ENCODE peak calls at places on chromosomes 7 and 10, in seven cellular contexts. One of them, this sample, is unnamed.

GRCh38 chr10:3668276-3668960 is 116.6 kb downstream of the KLF6 start:
- DNase-seq in mesenchymal stem cell: peak
- DNase-seq in IMR-90: peak
- DNase-seq in H1: peak
- DNase-seq in neuronal stem cell: no peak
- DNase-seq in H9: peak
- DNase-seq in trophoblast cell: peak
- DNase-seq in this sample: peak

GRCh38 chr10:103637855-103638561 is 144.5 kb downstream of the NEURL1 start:
- DNase-seq in mesenchymal stem cell: no peak
- DNase-seq in IMR-90: peak
- DNase-seq in H1: no peak
- DNase-seq in neuronal stem cell: no peak
- DNase-seq in H9: no peak
- DNase-seq in trophoblast cell: peak
- DNase-seq in this sample: no peak

GRCh38 chr10:91987397-91988037 is 63.9 kb downstream of the BTAF1 start:
- DNase-seq in mesenchymal stem cell: peak
- DNase-seq in IMR-90: no peak
- DNase-seq in H1: no peak
- DNase-seq in neuronal stem cell: no peak
- DNase-seq in H9: no peak
- DNase-seq in trophoblast cell: no peak
- DNase-seq in this sample: no peak

GRCh38 chr7:77745746-77746145 is 49.5 kb downstream of the RSBN1L start:
- DNase-seq in mesenchymal stem cell: no peak
- DNase-seq in IMR-90: no peak
- DNase-seq in H1: no peak
- DNase-seq in neuronal stem cell: no peak
- DNase-seq in H9: no peak
- DNase-seq in trophoblast cell: no peak
- DNase-seq in this sample: no peak

GRCh38 chr7:104664648-104665047 is 336.2 kb downstream of the LHFPL3 start:
- DNase-seq in mesenchymal stem cell: no peak
- DNase-seq in IMR-90: no peak
- DNase-seq in H1: no peak
- DNase-seq in neuronal stem cell: no peak
- DNase-seq in H9: no peak
- DNase-seq in trophoblast cell: no peak
- DNase-seq in this sample: peak

GRCh38 chr10:100109670-100110069 is 28.0 kb upstream of the CPN1 start:
- DNase-seq in mesenchymal stem cell: no peak
- DNase-seq in IMR-90: no peak
- DNase-seq in H1: no peak
- DNase-seq in neuronal stem cell: no peak
- DNase-seq in H9: peak
- DNase-seq in trophoblast cell: no peak
- DNase-seq in this sample: peak

GRCh38 chr10:106401161-106401560 is 763.3 kb downstream of the SORCS1 start:
- DNase-seq in mesenchymal stem cell: no peak
- DNase-seq in IMR-90: peak
- DNase-seq in H1: no peak
- DNase-seq in neuronal stem cell: no peak
- DNase-seq in H9: no peak
- DNase-seq in trophoblast cell: no peak
- DNase-seq in this sample: peak

GRCh38 chr7:131454538-131454937 is 101.9 kb downstream of the PODXL start:
- DNase-seq in mesenchymal stem cell: no peak
- DNase-seq in IMR-90: no peak
- DNase-seq in H1: no peak
- DNase-seq in neuronal stem cell: no peak
- DNase-seq in H9: no peak
- DNase-seq in trophoblast cell: no peak
- DNase-seq in this sample: no peak

GRCh38 chr7:47520408-47520807 is 61.5 kb downstream of the TNS3 start:
- DNase-seq in mesenchymal stem cell: peak
- DNase-seq in IMR-90: peak
- DNase-seq in H1: no peak
- DNase-seq in neuronal stem cell: no peak
- DNase-seq in H9: no peak
- DNase-seq in trophoblast cell: no peak
- DNase-seq in this sample: no peak

GRCh38 chr10:46236941-46237681 is 49.7 kb upstream of the ANTXRL start:
- DNase-seq in mesenchymal stem cell: no peak
- DNase-seq in IMR-90: no peak
- DNase-seq in H1: no peak
- DNase-seq in neuronal stem cell: no peak
- DNase-seq in H9: no peak
- DNase-seq in trophoblast cell: no peak
- DNase-seq in this sample: no peak

GRCh38 chr10:132715791-132716680 is 69.9 kb downstream of the NKX6-2 start:
- DNase-seq in mesenchymal stem cell: no peak
- DNase-seq in IMR-90: no peak
- DNase-seq in H1: no peak
- DNase-seq in neuronal stem cell: no peak
- DNase-seq in H9: no peak
- DNase-seq in trophoblast cell: no peak
- DNase-seq in this sample: no peak

GRCh38 chr10:117587036-117587435 is 44.5 kb downstream of the EMX2 start:
- DNase-seq in mesenchymal stem cell: no peak
- DNase-seq in IMR-90: no peak
- DNase-seq in H1: no peak
- DNase-seq in neuronal stem cell: no peak
- DNase-seq in H9: no peak
- DNase-seq in trophoblast cell: peak
- DNase-seq in this sample: no peak

GRCh38 chr7:158035343-158035742 is 552.3 kb downstream of the PTPRN2 start:
- DNase-seq in mesenchymal stem cell: no peak
- DNase-seq in IMR-90: no peak
- DNase-seq in H1: no peak
- DNase-seq in neuronal stem cell: no peak
- DNase-seq in H9: no peak
- DNase-seq in trophoblast cell: no peak
- DNase-seq in this sample: no peak
- H2BK5ac ChIP-seq in mesenchymal stem cell: no peak
- H2BK5ac ChIP-seq in IMR-90: no peak
- H2BK5ac ChIP-seq in H1: no peak
- H2BK5ac ChIP-seq in neuronal stem cell: no peak
- H2BK5ac ChIP-seq in H9: no peak
- H2BK5ac ChIP-seq in trophoblast cell: no peak
- H2BK5ac ChIP-seq in this sample: no peak

GRCh38 chr10:104796817-104797216 is 155.7 kb downstream of the SORCS3 start:
- DNase-seq in mesenchymal stem cell: no peak
- DNase-seq in IMR-90: no peak
- DNase-seq in H1: no peak
- DNase-seq in neuronal stem cell: no peak
- DNase-seq in H9: no peak
- DNase-seq in trophoblast cell: no peak
- DNase-seq in this sample: no peak
- H3K23ac ChIP-seq in mesenchymal stem cell: no peak
- H3K23ac ChIP-seq in IMR-90: no peak
- H3K23ac ChIP-seq in H1: no peak
- H3K23ac ChIP-seq in neuronal stem cell: no peak
- H3K23ac ChIP-seq in H9: no peak
- H3K23ac ChIP-seq in trophoblast cell: no peak
- H3K23ac ChIP-seq in this sample: no peak

DNA sequence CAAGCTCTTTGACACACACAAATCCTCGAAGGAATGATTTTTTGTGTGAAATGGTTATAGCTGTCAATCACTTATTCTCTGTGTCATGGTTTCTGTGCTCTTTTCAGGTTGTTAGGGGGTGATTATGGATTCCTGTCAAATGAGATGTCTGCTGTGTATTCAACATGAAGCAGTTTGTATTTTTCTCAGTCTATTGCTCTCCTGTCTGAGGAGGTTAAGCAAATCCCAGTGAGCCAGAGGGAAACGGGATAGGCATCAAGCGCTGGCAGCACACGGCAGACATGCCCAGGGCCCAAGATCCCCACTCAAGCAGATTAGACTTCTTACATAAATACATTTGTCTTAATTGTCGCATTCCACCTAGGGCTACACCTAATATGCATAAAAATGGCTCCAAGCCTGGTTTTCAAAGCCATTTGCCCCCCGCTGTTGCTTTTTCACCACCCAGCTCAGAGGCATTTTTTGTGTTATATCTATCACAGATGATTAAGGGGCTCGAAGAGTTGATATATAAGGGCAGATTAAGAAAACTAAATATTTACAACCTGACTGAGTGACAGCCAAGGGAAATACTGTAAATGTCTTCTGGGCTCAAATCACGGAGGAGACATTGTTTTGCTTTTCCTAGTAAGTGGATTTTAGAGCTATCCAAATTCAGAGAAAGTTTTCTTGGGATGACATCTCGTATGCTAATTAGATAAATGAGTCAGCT is 192.7 kb upstream of the LRGUK start:
- DNase-seq in mesenchymal stem cell: no peak
- DNase-seq in IMR-90: peak
- DNase-seq in H1: no peak
- DNase-seq in neuronal stem cell: no peak
- DNase-seq in H9: no peak
- DNase-seq in trophoblast cell: no peak
- DNase-seq in this sample: peak
- H3K27ac ChIP-seq in mesenchymal stem cell: no peak
- H3K27ac ChIP-seq in IMR-90: no peak
- H3K27ac ChIP-seq in H1: no peak
- H3K27ac ChIP-seq in neuronal stem cell: no peak
- H3K27ac ChIP-seq in H9: no peak
- H3K27ac ChIP-seq in trophoblast cell: no peak
- H3K27ac ChIP-seq in this sample: no peak

GRCh38 chr7:20698469-20698868 is 83.0 kb downstream of the ABCB5 start:
- DNase-seq in mesenchymal stem cell: no peak
- DNase-seq in IMR-90: no peak
- DNase-seq in H1: no peak
- DNase-seq in neuronal stem cell: no peak
- DNase-seq in H9: no peak
- DNase-seq in trophoblast cell: no peak
- DNase-seq in this sample: peak

GRCh38 chr7:20697351-20697750 is 81.9 kb downstream of the ABCB5 start:
- DNase-seq in mesenchymal stem cell: no peak
- DNase-seq in IMR-90: no peak
- DNase-seq in H1: no peak
- DNase-seq in neuronal stem cell: no peak
- DNase-seq in H9: no peak
- DNase-seq in trophoblast cell: no peak
- DNase-seq in this sample: no peak

DNA sequence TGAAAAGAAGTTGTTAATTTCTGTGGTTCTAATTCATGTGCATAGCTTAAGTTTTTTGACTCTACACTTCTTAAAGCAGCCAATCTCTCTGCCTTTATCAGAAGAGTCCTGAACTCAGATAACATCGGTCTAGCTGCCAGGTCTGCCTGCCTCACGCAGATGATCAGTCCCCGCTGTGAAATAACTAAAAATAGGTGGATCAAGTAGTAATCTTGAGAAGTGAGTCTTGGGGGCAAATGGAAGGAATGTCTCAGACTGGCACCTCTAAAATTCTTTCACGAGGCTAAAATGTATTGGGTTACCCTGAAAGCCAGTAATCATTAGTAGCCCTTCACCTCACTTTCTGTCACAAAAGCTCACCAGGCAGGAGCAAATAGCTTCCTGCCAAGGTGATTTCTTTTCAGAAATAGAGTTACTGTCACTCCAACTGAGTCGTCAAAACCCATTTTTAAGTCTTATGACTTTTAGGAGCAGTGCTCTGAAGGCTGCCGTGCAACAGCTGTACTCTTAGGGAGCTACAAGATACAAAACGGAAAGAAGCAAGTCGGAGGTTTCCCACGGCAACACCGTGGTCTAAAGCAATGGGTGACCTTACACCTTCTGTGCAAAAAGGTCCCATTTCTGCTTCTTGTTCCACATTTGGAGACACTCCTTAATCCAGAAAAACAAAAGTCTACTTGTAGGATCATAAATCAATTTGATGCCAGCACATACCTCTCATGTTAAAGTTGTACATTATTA is 85.2 kb downstream of the ABCB5 start:
- DNase-seq in mesenchymal stem cell: no peak
- DNase-seq in IMR-90: no peak
- DNase-seq in H1: no peak
- DNase-seq in neuronal stem cell: no peak
- DNase-seq in H9: no peak
- DNase-seq in trophoblast cell: no peak
- DNase-seq in this sample: peak
- H2BK5ac ChIP-seq in mesenchymal stem cell: no peak
- H2BK5ac ChIP-seq in IMR-90: no peak
- H2BK5ac ChIP-seq in H1: no peak
- H2BK5ac ChIP-seq in neuronal stem cell: no peak
- H2BK5ac ChIP-seq in H9: no peak
- H2BK5ac ChIP-seq in trophoblast cell: no peak
- H2BK5ac ChIP-seq in this sample: peak

DNA sequence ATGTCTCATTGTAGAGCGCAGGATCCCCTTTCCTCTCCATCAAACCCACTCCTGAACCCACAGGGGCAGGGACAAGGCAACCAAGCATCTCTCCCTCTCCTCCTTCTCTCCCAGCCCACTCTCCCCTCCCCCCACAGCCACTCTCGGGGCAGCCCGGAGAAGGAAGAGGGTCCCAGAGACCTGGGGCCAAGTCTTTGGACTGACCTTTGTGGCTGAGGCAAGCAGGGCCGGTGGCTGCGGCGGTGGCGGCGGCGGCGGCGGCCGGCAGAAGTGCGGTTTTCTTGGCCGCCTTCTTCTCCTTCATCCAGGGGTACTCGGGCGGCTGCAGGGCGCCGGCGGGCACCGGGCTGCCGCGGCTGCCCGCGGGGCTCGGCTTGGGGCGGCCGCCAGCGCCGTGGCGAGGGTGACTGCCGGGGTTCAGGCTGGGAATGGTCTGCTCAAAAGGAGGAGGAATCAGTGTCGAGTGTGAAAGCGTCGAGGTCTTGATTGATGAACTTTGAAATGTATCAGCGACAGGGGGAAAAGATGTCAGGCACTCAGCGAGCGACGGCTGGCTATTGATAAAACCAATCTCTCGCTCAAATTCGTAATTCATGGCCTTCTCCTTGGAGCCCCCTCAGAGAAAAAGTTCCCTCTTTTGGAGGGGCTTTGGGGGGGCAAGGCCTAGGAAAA is 441 bp downstream of the HOXA2 start:
- DNase-seq in mesenchymal stem cell: no peak
- DNase-seq in IMR-90: peak
- DNase-seq in H1: no peak
- DNase-seq in neuronal stem cell: no peak
- DNase-seq in H9: no peak
- DNase-seq in trophoblast cell: no peak
- DNase-seq in this sample: no peak
- H3K23ac ChIP-seq in mesenchymal stem cell: no peak
- H3K23ac ChIP-seq in IMR-90: peak
- H3K23ac ChIP-seq in H1: no peak
- H3K23ac ChIP-seq in neuronal stem cell: peak
- H3K23ac ChIP-seq in H9: no peak
- H3K23ac ChIP-seq in trophoblast cell: no peak
- H3K23ac ChIP-seq in this sample: no peak

DNA sequence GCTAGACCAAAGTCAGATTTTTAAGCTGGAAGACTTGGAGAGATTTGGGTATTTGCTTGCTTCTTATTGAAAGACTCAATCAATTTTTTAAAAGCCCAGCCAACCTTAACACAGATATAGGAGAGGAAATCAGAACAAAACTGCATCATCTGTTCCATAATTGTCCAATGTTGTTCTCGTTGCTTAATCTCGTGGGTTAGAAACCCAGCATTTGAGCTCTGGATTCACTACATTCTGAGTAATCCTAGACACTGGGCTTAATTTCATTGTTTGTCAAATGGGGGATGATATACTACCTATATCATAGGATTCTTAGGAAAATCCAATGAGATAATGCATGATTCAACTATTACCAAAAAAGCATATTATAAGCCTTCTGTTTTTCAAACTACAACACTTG is 48.9 kb downstream of the CALD1 start:
- DNase-seq in mesenchymal stem cell: no peak
- DNase-seq in IMR-90: peak
- DNase-seq in H1: no peak
- DNase-seq in neuronal stem cell: no peak
- DNase-seq in H9: no peak
- DNase-seq in trophoblast cell: no peak
- DNase-seq in this sample: no peak
- H3K27ac ChIP-seq in mesenchymal stem cell: no peak
- H3K27ac ChIP-seq in IMR-90: peak
- H3K27ac ChIP-seq in H1: no peak
- H3K27ac ChIP-seq in neuronal stem cell: no peak
- H3K27ac ChIP-seq in H9: no peak
- H3K27ac ChIP-seq in trophoblast cell: peak
- H3K27ac ChIP-seq in this sample: no peak